ENCODE peak calls at places on chromosomes 12 and 14, in eight cellular contexts. One of them, this sample, is unnamed.

GRCh38 chr12:26121841-26122680 is 2.8 kb downstream of the BHLHE41 start:
- DNase-seq in neural crest cell: peak; percentile 34
- DNase-seq in GM12865: peak; percentile 46
- DNase-seq in DMS153: no peak
- DNase-seq in SHP77: peak; percentile 44
- DNase-seq in SJSA1: no peak
- DNase-seq in activated T-helper 1 cell treated with anti-CD3 and anti-CD28 coated beads, Interleukin-2, amount 50 U/mL, for 16 hours: no peak
- DNase-seq in iPS-NIHi11: peak; percentile 39
- DNase-seq in this sample: no peak

GRCh38 chr14:58824106-58824505 is 186.3 kb downstream of the DACT1 start:
- DNase-seq in neural crest cell: no peak
- DNase-seq in GM12865: no peak
- DNase-seq in DMS153: no peak
- DNase-seq in SHP77: no peak
- DNase-seq in SJSA1: no peak
- DNase-seq in activated T-helper 1 cell treated with anti-CD3 and anti-CD28 coated beads, Interleukin-2, amount 50 U/mL, for 16 hours: no peak
- DNase-seq in iPS-NIHi11: no peak
- DNase-seq in this sample: no peak

GRCh38 chr12:42990387-42990786 is 400.8 kb upstream of the PRICKLE1 start:
- DNase-seq in neural crest cell: no peak
- DNase-seq in GM12865: no peak
- DNase-seq in DMS153: no peak
- DNase-seq in SHP77: no peak
- DNase-seq in SJSA1: no peak
- DNase-seq in activated T-helper 1 cell treated with anti-CD3 and anti-CD28 coated beads, Interleukin-2, amount 50 U/mL, for 16 hours: no peak
- DNase-seq in iPS-NIHi11: no peak
- DNase-seq in this sample: no peak

GRCh38 chr14:73458219-73458976 is at the start of gene NUMB:
- DNase-seq in neural crest cell: peak; percentile 91
- DNase-seq in GM12865: peak; percentile 100
- DNase-seq in DMS153: peak; percentile 100
- DNase-seq in SHP77: peak; percentile 99
- DNase-seq in SJSA1: peak; percentile 98
- DNase-seq in activated T-helper 1 cell treated with anti-CD3 and anti-CD28 coated beads, Interleukin-2, amount 50 U/mL, for 16 hours: peak; percentile 84
- DNase-seq in iPS-NIHi11: peak; percentile 94
- DNase-seq in this sample: peak; percentile 90

GRCh38 chr12:1793426-1794210 is 26.7 kb upstream of the LRTM2 start:
- DNase-seq in neural crest cell: no peak
- DNase-seq in GM12865: no peak
- DNase-seq in DMS153: no peak
- DNase-seq in SHP77: no peak
- DNase-seq in SJSA1: no peak
- DNase-seq in activated T-helper 1 cell treated with anti-CD3 and anti-CD28 coated beads, Interleukin-2, amount 50 U/mL, for 16 hours: no peak
- DNase-seq in iPS-NIHi11: no peak
- DNase-seq in this sample: no peak

GRCh38 chr12:126663304-126664094 is 1598.3 kb downstream of the AACS start:
- DNase-seq in neural crest cell: peak; percentile 2
- DNase-seq in GM12865: peak; percentile 14
- DNase-seq in DMS153: no peak
- DNase-seq in SHP77: peak; percentile 46
- DNase-seq in SJSA1: no peak
- DNase-seq in activated T-helper 1 cell treated with anti-CD3 and anti-CD28 coated beads, Interleukin-2, amount 50 U/mL, for 16 hours: no peak
- DNase-seq in iPS-NIHi11: peak; percentile 10
- DNase-seq in this sample: no peak

GRCh38 chr12:20314325-20314724 is 54.0 kb upstream of the PDE3A start:
- DNase-seq in neural crest cell: no peak
- DNase-seq in GM12865: no peak
- DNase-seq in DMS153: no peak
- DNase-seq in SHP77: no peak
- DNase-seq in SJSA1: no peak
- DNase-seq in activated T-helper 1 cell treated with anti-CD3 and anti-CD28 coated beads, Interleukin-2, amount 50 U/mL, for 16 hours: no peak
- DNase-seq in iPS-NIHi11: no peak
- DNase-seq in this sample: no peak

GRCh38 chr12:52119398-52120254 is 40.1 kb downstream of the SMIM41 start:
- DNase-seq in neural crest cell: peak; percentile 37
- DNase-seq in GM12865: peak; percentile 74
- DNase-seq in DMS153: peak; percentile 68
- DNase-seq in SHP77: peak; percentile 79
- DNase-seq in SJSA1: no peak
- DNase-seq in activated T-helper 1 cell treated with anti-CD3 and anti-CD28 coated beads, Interleukin-2, amount 50 U/mL, for 16 hours: no peak
- DNase-seq in iPS-NIHi11: peak; percentile 90
- DNase-seq in this sample: peak; percentile 73

GRCh38 chr12:23028158-23028802 is 403.3 kb downstream of the ETNK1 start:
- DNase-seq in neural crest cell: no peak
- DNase-seq in GM12865: no peak
- DNase-seq in DMS153: no peak
- DNase-seq in SHP77: no peak
- DNase-seq in SJSA1: no peak
- DNase-seq in activated T-helper 1 cell treated with anti-CD3 and anti-CD28 coated beads, Interleukin-2, amount 50 U/mL, for 16 hours: no peak
- DNase-seq in iPS-NIHi11: peak; percentile 25
- DNase-seq in this sample: no peak

GRCh38 chr14:34199585-34199984 is 248.7 kb upstream of the EGLN3 start:
- DNase-seq in neural crest cell: no peak
- DNase-seq in GM12865: no peak
- DNase-seq in DMS153: no peak
- DNase-seq in SHP77: no peak
- DNase-seq in SJSA1: no peak
- DNase-seq in activated T-helper 1 cell treated with anti-CD3 and anti-CD28 coated beads, Interleukin-2, amount 50 U/mL, for 16 hours: no peak
- DNase-seq in iPS-NIHi11: no peak
- DNase-seq in this sample: no peak

GRCh38 chr14:90574640-90575131 is 177.9 kb downstream of the CALM1 start:
- DNase-seq in neural crest cell: no peak
- DNase-seq in GM12865: no peak
- DNase-seq in DMS153: peak; percentile 52
- DNase-seq in SHP77: peak; percentile 74
- DNase-seq in SJSA1: no peak
- DNase-seq in activated T-helper 1 cell treated with anti-CD3 and anti-CD28 coated beads, Interleukin-2, amount 50 U/mL, for 16 hours: no peak
- DNase-seq in iPS-NIHi11: no peak
- DNase-seq in this sample: peak; percentile 48

GRCh38 chr12:92470608-92471021 is 232.2 kb upstream of the PLEKHG7 start:
- DNase-seq in neural crest cell: no peak
- DNase-seq in GM12865: peak; percentile 88
- DNase-seq in DMS153: no peak
- DNase-seq in SHP77: no peak
- DNase-seq in SJSA1: no peak
- DNase-seq in activated T-helper 1 cell treated with anti-CD3 and anti-CD28 coated beads, Interleukin-2, amount 50 U/mL, for 16 hours: no peak
- DNase-seq in iPS-NIHi11: no peak
- DNase-seq in this sample: no peak

GRCh38 chr14:65110525-65110924 is 8.2 kb upstream of the MAX start:
- DNase-seq in neural crest cell: no peak
- DNase-seq in GM12865: no peak
- DNase-seq in DMS153: no peak
- DNase-seq in SHP77: no peak
- DNase-seq in SJSA1: no peak
- DNase-seq in activated T-helper 1 cell treated with anti-CD3 and anti-CD28 coated beads, Interleukin-2, amount 50 U/mL, for 16 hours: no peak
- DNase-seq in iPS-NIHi11: peak; percentile 46
- DNase-seq in this sample: no peak

GRCh38 chr14:51730094-51730493 is 78.4 kb downstream of the FRMD6 start:
- DNase-seq in neural crest cell: no peak
- DNase-seq in GM12865: no peak
- DNase-seq in DMS153: no peak
- DNase-seq in SHP77: no peak
- DNase-seq in SJSA1: no peak
- DNase-seq in activated T-helper 1 cell treated with anti-CD3 and anti-CD28 coated beads, Interleukin-2, amount 50 U/mL, for 16 hours: no peak
- DNase-seq in iPS-NIHi11: no peak
- DNase-seq in this sample: no peak

GRCh38 chr14:106268013-106268727 is 741.8 kb downstream of the TMEM121 start:
- DNase-seq in neural crest cell: no peak
- DNase-seq in GM12865: peak; percentile 47
- DNase-seq in DMS153: no peak
- DNase-seq in SHP77: peak; percentile 52
- DNase-seq in SJSA1: no peak
- DNase-seq in activated T-helper 1 cell treated with anti-CD3 and anti-CD28 coated beads, Interleukin-2, amount 50 U/mL, for 16 hours: peak; percentile 71
- DNase-seq in iPS-NIHi11: no peak
- DNase-seq in this sample: no peak

GRCh38 chr12:6312529-6313325 is 2.2 kb downstream of the PLEKHG6 start:
- DNase-seq in neural crest cell: no peak
- DNase-seq in GM12865: peak; percentile 90
- DNase-seq in DMS153: peak; percentile 67
- DNase-seq in SHP77: no peak
- DNase-seq in SJSA1: no peak
- DNase-seq in activated T-helper 1 cell treated with anti-CD3 and anti-CD28 coated beads, Interleukin-2, amount 50 U/mL, for 16 hours: no peak
- DNase-seq in iPS-NIHi11: peak; percentile 78
- DNase-seq in this sample: peak; percentile 24

GRCh38 chr12:109967383-109968031 is 28.7 kb downstream of the GIT2 start:
- DNase-seq in neural crest cell: no peak
- DNase-seq in GM12865: no peak
- DNase-seq in DMS153: no peak
- DNase-seq in SHP77: no peak
- DNase-seq in SJSA1: no peak
- DNase-seq in activated T-helper 1 cell treated with anti-CD3 and anti-CD28 coated beads, Interleukin-2, amount 50 U/mL, for 16 hours: no peak
- DNase-seq in iPS-NIHi11: no peak
- DNase-seq in this sample: no peak

This sample was measured in NCI-H2029 treated with DMSO at 0.1 percent for 48 hours.